ENCODE peak calls at places on chromosomes 7 and 10, in five cellular contexts. U, J, A, O and H are unnamed samples.

GRCh38 chr7:152922318-152923081 is 162.9 kb downstream of the ACTR3B start:
- DNase-seq in U (no peak), J (no peak), A (no peak), O (no peak), H (no peak)

GRCh38 chr10:110303681-110304080 is 1.0 kb downstream of the SMNDC1 start:
- DNase-seq in U (no peak), J (no peak), A (no peak), O (no peak), H (no peak)

GRCh38 chr10:99403674-99404073 is 26.8 kb downstream of the GOT1 start:
- DNase-seq in U (no peak), J (no peak), A (no peak), O (no peak), H (no peak)

GRCh38 chr7:30682131-30683083 is at the start of gene CRHR2:
- DNase-seq in U (no peak), J (no peak), A (no peak), O (no peak), H (no peak)

GRCh38 chr7:152905949-152906348 is 146.4 kb downstream of the ACTR3B start:
- DNase-seq in U (no peak), J (no peak), A (no peak), O (no peak), H (no peak)

GRCh38 chr7:73851410-73852338 is 9.3 kb upstream of the TMEM270 start:
- DNase-seq in U (peak), J (peak), A (peak), O (no peak), H (no peak)

GRCh38 chr10:123154943-123155505 is 822 bp downstream of the BUB3 start:
- DNase-seq in U (peak), J (no peak), A (peak), O (no peak), H (no peak)

GRCh38 chr7:44391171-44391570 is 65.8 kb upstream of the CAMK2B start:
- DNase-seq in U (no peak), J (no peak), A (no peak), O (no peak), H (no peak)

GRCh38 chr10:113557389-113558321 is 4.8 kb downstream of the HABP2 start:
- DNase-seq in U (no peak), J (no peak), A (no peak), O (no peak), H (no peak)

GRCh38 chr7:84232653-84233052 is 38.1 kb upstream of the SEMA3A start:
- DNase-seq in U (peak), J (no peak), A (no peak), O (no peak), H (no peak)